ENCODE peak calls at places on chromosomes 7 and 10, in seven cellular contexts. K, V, E, D, C, O and Q are unnamed samples.

GRCh38 chr10:47166405-47166777 is 133.6 kb upstream of the GDF10 start:
- DNase-seq in K (no peak), V (no peak), E (no peak), D (no peak), C (no peak), O (peak; percentile 96), Q (no peak)

GRCh38 chr10:80163741-80164341 is 31.3 kb downstream of the PLAC9 start:
- DNase-seq in K (peak; percentile 90), V (peak; percentile 23), E (no peak), D (no peak), C (peak; percentile 92), O (no peak), Q (no peak)

GRCh38 chr10:49318028-49318427 is 19.1 kb downstream of the C10orf71 start:
- DNase-seq in K (no peak), V (no peak), E (no peak), D (no peak), C (no peak), O (no peak), Q (no peak)

GRCh38 chr10:4623757-4624420 is 202.1 kb upstream of the AKR1E2 start:
- DNase-seq in K (peak; percentile 76), V (no peak), E (no peak), D (no peak), C (no peak), O (no peak), Q (no peak)

GRCh38 chr10:97718178-97718577 is 4.6 kb downstream of the MARVELD1 start:
- DNase-seq in K (no peak), V (no peak), E (no peak), D (no peak), C (no peak), O (peak; percentile 66), Q (no peak)

GRCh38 chr7:29113384-29114102 is 32.8 kb downstream of the CPVL start:
- DNase-seq in K (no peak), V (no peak), E (peak; percentile 27), D (peak; percentile 52), C (peak; percentile 41), O (peak; percentile 89), Q (peak; percentile 82)

GRCh38 chr7:25801214-25801613 is 350.8 kb upstream of the NFE2L3 start:
- DNase-seq in K (no peak), V (no peak), E (no peak), D (no peak), C (no peak), O (no peak), Q (no peak)

GRCh38 chr10:89466599-89467035 is 52.2 kb downstream of the IFIT5 start:
- DNase-seq in K (peak; percentile 60), V (no peak), E (no peak), D (no peak), C (peak; percentile 57), O (peak; percentile 80), Q (peak; percentile 52)

GRCh38 chr10:46523881-46524470 is 32.5 kb downstream of the GPRIN2 start:
- DNase-seq in K (peak; percentile 94), V (no peak), E (no peak), D (no peak), C (peak; percentile 82), O (peak; percentile 39), Q (no peak)

GRCh38 chr10:99661370-99661749 is 2.1 kb downstream of the ENTPD7 start:
- DNase-seq in K (peak; percentile 93), V (no peak), E (no peak), D (no peak), C (peak; percentile 87), O (no peak), Q (no peak)

GRCh38 chr10:103679096-103679790 is 176.1 kb downstream of the SH3PXD2A start:
- DNase-seq in K (peak; percentile 38), V (no peak), E (no peak), D (no peak), C (no peak), O (no peak), Q (no peak)

GRCh38 chr7:44944821-44945220 is 34.0 kb downstream of the MYO1G start:
- DNase-seq in K (no peak), V (no peak), E (no peak), D (no peak), C (no peak), O (no peak), Q (no peak)

GRCh38 chr10:124143721-124144120 is 50.3 kb upstream of the CHST15 start:
- DNase-seq in K (no peak), V (no peak), E (no peak), D (no peak), C (no peak), O (no peak), Q (no peak)

GRCh38 chr10:124144536-124144935 is 51.1 kb upstream of the CHST15 start:
- DNase-seq in K (no peak), V (no peak), E (no peak), D (no peak), C (no peak), O (no peak), Q (no peak)

GRCh38 chr10:124145109-124145860 is 51.9 kb upstream of the CHST15 start:
- DNase-seq in K (no peak), V (no peak), E (no peak), D (no peak), C (peak; percentile 60), O (peak; percentile 24), Q (no peak)

GRCh38 chr10:124142960-124143359 is 49.6 kb upstream of the CHST15 start:
- DNase-seq in K (no peak), V (no peak), E (no peak), D (no peak), C (no peak), O (no peak), Q (no peak)

GRCh38 chr10:124142296-124142853 is 49.0 kb upstream of the CHST15 start:
- DNase-seq in K (no peak), V (no peak), E (no peak), D (no peak), C (no peak), O (no peak), Q (no peak)
- H4K8ac ChIP-seq in K (no peak overlapping the region), V (no peak overlapping the region), E (no peak overlapping the region), D (no peak overlapping the region), C (no peak overlapping the region), O (no peak overlapping the region), Q (no peak overlapping the region)

DNA sequence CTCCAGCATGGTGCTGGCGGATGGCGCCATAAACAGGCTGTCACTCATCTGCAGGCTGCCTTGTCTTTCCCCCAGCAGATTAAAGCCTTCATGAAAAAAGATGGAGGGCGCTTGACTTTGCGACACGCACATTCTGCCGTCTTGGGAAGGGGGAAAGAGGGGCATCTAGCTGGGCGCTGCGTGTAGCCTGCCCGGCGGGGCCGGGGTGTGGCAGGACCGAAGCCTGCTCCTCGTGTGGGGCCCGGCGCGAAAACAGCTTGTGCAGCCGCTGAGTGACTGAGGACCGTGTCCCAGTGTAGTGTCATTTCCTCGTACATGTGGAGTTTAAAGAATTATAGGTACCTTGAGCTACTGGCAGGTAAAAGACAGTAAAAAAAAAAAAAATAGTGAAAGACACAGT is 97.9 kb downstream of the MGMT start:
- DNase-seq in K (no peak), V (no peak), E (no peak), D (no peak), C (no peak), O (no peak), Q (no peak)
- H2BK5ac ChIP-seq in K (no peak overlapping the region), V (no peak overlapping the region), E (no peak overlapping the region), D (no peak overlapping the region), C (no peak overlapping the region), O (no peak overlapping the region), Q (no peak overlapping the region)

GRCh38 chr7:67346126-67346525 is 349.5 kb downstream of the TYW1 start:
- DNase-seq in K (no peak), V (no peak), E (no peak), D (no peak), C (no peak), O (peak; percentile 66), Q (peak; percentile 45)
- H4K8ac ChIP-seq in K (no peak overlapping the region), V (no peak overlapping the region), E (no peak overlapping the region), D (no peak overlapping the region), C (no peak overlapping the region), O (no peak overlapping the region), Q (no peak overlapping the region)

GRCh38 chr7:106116162-106116704 is 4.1 kb upstream of the SYPL1 start:
- DNase-seq in K (no peak), V (no peak), E (no peak), D (no peak), C (no peak), O (peak; percentile 43), Q (no peak)
- H2BK5ac ChIP-seq in K (no peak overlapping the region), V (no peak overlapping the region), E (no peak overlapping the region), D (no peak overlapping the region), C (no peak overlapping the region), O (no peak overlapping the region), Q (no peak overlapping the region)

GRCh38 chr10:13340626-13341370 is 7.3 kb downstream of the SEPHS1 start:
- DNase-seq in K (no peak), V (no peak), E (no peak), D (no peak), C (no peak), O (no peak), Q (no peak)
- H4K8ac ChIP-seq in K (no peak overlapping the region), V (no peak overlapping the region), E (no peak overlapping the region), D (no peak overlapping the region), C (no peak overlapping the region), O (no peak overlapping the region), Q (no peak overlapping the region)

GRCh38 chr10:126336786-126337185 is 51.5 kb downstream of the ADAM12 start:
- DNase-seq in K (peak; percentile 56), V (no peak), E (no peak), D (no peak), C (peak; percentile 43), O (no peak), Q (no peak)

GRCh38 chr10:126331101-126331500 is 57.2 kb downstream of the ADAM12 start:
- DNase-seq in K (peak; percentile 85), V (no peak), E (no peak), D (no peak), C (peak; percentile 34), O (peak; percentile 60), Q (no peak)

GRCh38 chr10:126337241-126337640 is 51.0 kb downstream of the ADAM12 start:
- DNase-seq in K (no peak), V (no peak), E (no peak), D (no peak), C (no peak), O (no peak), Q (no peak)

GRCh38 chr10:126334272-126334671 is 54.0 kb downstream of the ADAM12 start:
- DNase-seq in K (peak; percentile 31), V (no peak), E (no peak), D (no peak), C (peak; percentile 47), O (no peak), Q (no peak)
- H2BK5ac ChIP-seq in K (no peak overlapping the region), V (no peak overlapping the region), E (no peak overlapping the region), D (no peak overlapping the region), C (no peak overlapping the region), O (no peak overlapping the region), Q (no peak overlapping the region)